ENCODE peak calls at places on chromosomes 16 and 17, in four cellular contexts. One of them, this sample, is unnamed.

GRCh38 chr16:10547708-10548107 is 32.7 kb downstream of the EMP2 start:
- DNase-seq in HepG2: no peak
- DNase-seq in K562: no peak
- DNase-seq in GM12878: no peak
- DNase-seq in this sample: no peak

GRCh38 chr16:84749815-84750214 is 50.0 kb downstream of the USP10 start:
- DNase-seq in K562: no peak
- DNase-seq in GM12878: no peak
- DNase-seq in HepG2: no peak
- DNase-seq in this sample: no peak

GRCh38 chr16:57564571-57565270 is 22.3 kb downstream of the ADGRG5 start:
- DNase-seq in GM12878: no peak
- DNase-seq in K562: no peak
- DNase-seq in HepG2: no peak
- DNase-seq in this sample: no peak

GRCh38 chr16:11256657-11257130 is 690 bp upstream of the SOCS1 start:
- DNase-seq in GM12878: no peak
- DNase-seq in K562: no peak
- DNase-seq in HepG2: no peak
- DNase-seq in this sample: no peak

GRCh38 chr16:53865492-53865863 is 161.5 kb downstream of the FTO start:
- DNase-seq in K562: peak
- DNase-seq in HepG2: no peak
- DNase-seq in GM12878: peak
- DNase-seq in this sample: no peak

GRCh38 chr17:4849011-4849536 is 15.9 kb downstream of the MINK1 start:
- DNase-seq in GM12878: no peak
- DNase-seq in HepG2: no peak
- DNase-seq in K562: no peak
- DNase-seq in this sample: no peak

GRCh38 chr17:34358631-34359030 is 2.4 kb downstream of the CCL13 start:
- DNase-seq in K562: no peak
- DNase-seq in HepG2: no peak
- DNase-seq in GM12878: no peak
- DNase-seq in this sample: no peak

GRCh38 chr16:55367796-55368195 is 43.8 kb downstream of the IRX6 start:
- DNase-seq in GM12878: no peak
- DNase-seq in K562: no peak
- DNase-seq in HepG2: no peak
- DNase-seq in this sample: no peak

GRCh38 chr17:2089021-2089422 is 34.1 kb downstream of the HIC1 start:
- DNase-seq in GM12878: no peak
- DNase-seq in K562: peak
- DNase-seq in HepG2: no peak
- DNase-seq in this sample: no peak

GRCh38 chr16:1089822-1090619 is 6.0 kb downstream of the C1QTNF8 start:
- DNase-seq in GM12878: no peak
- DNase-seq in HepG2: peak
- DNase-seq in K562: no peak
- DNase-seq in this sample: no peak

GRCh38 chr16:27690604-27691003 is 140.7 kb downstream of the KATNIP start:
- DNase-seq in GM12878: no peak
- DNase-seq in K562: peak
- DNase-seq in HepG2: peak
- DNase-seq in this sample: peak

GRCh38 chr17:34859652-34860051 is 101.6 kb downstream of the CCT6B start:
- DNase-seq in HepG2: no peak
- DNase-seq in K562: no peak
- DNase-seq in GM12878: no peak
- DNase-seq in this sample: no peak

GRCh38 chr17:49117581-49118230 is 14.9 kb upstream of the B4GALNT2 start:
- DNase-seq in GM12878: no peak
- DNase-seq in K562: no peak
- DNase-seq in HepG2: no peak
- DNase-seq in this sample: no peak

GRCh38 chr16:81140930-81141780 is 45.0 kb upstream of the GCSH start:
- DNase-seq in K562: peak
- DNase-seq in GM12878: no peak
- DNase-seq in HepG2: peak
- DNase-seq in this sample: peak

GRCh38 chr17:71985111-71986039 is 135.4 kb upstream of the SOX9 start:
- DNase-seq in K562: no peak
- DNase-seq in GM12878: no peak
- DNase-seq in HepG2: no peak
- DNase-seq in this sample: no peak

GRCh38 chr17:4006165-4006589 is 41.9 kb upstream of the ATP2A3 start:
- DNase-seq in HepG2: no peak
- DNase-seq in GM12878: no peak
- DNase-seq in K562: no peak
- DNase-seq in this sample: no peak

GRCh38 chr17:36812762-36813161 is 124.5 kb upstream of the LHX1 start:
- DNase-seq in K562: no peak
- DNase-seq in HepG2: no peak
- DNase-seq in GM12878: no peak
- DNase-seq in this sample: no peak

GRCh38 chr16:6335072-6335471 is 997.6 kb upstream of the RBFOX1 start:
- DNase-seq in HepG2: no peak
- DNase-seq in K562: peak
- DNase-seq in GM12878: no peak
- DNase-seq in this sample: peak

GRCh38 chr16:1996175-1996574 is 6.4 kb downstream of the SYNGR3 start:
- DNase-seq in GM12878: no peak
- DNase-seq in K562: no peak
- DNase-seq in HepG2: no peak
- DNase-seq in this sample: no peak

GRCh38 chr17:60372790-60373483 is 19.0 kb downstream of the USP32 start:
- DNase-seq in K562: no peak
- DNase-seq in GM12878: no peak
- DNase-seq in HepG2: no peak
- DNase-seq in this sample: no peak

GRCh38 chr16:67393111-67393789 is at the start of gene TPPP3:
- DNase-seq in K562: peak
- DNase-seq in GM12878: no peak
- DNase-seq in HepG2: peak
- DNase-seq in this sample: peak

GRCh38 chr17:49404371-49404770 is 10.3 kb downstream of the PHB1 start:
- DNase-seq in HepG2: no peak
- DNase-seq in GM12878: no peak
- DNase-seq in K562: no peak
- DNase-seq in this sample: no peak

GRCh38 chr17:61813211-61813610 is 50.1 kb downstream of the BRIP1 start:
- DNase-seq in K562: no peak
- DNase-seq in GM12878: no peak
- DNase-seq in HepG2: no peak
- DNase-seq in this sample: no peak

GRCh38 chr17:8829036-8829941 is 30.1 kb upstream of the MFSD6L start:
- DNase-seq in K562: no peak
- DNase-seq in HepG2: no peak
- DNase-seq in GM12878: no peak
- DNase-seq in this sample: no peak

GRCh38 chr16:50323335-50324011 is 45.3 kb downstream of the BRD7 start:
- DNase-seq in HepG2: peak
- DNase-seq in GM12878: no peak
- DNase-seq in K562: peak
- DNase-seq in this sample: peak

GRCh38 chr16:3127745-3128144 is 7.1 kb upstream of the ZNF213 start:
- DNase-seq in K562: no peak
- DNase-seq in HepG2: no peak
- DNase-seq in GM12878: no peak
- DNase-seq in this sample: no peak

GRCh38 chr16:87074635-87075318 is 242.4 kb downstream of the C16orf95 start:
- DNase-seq in HepG2: no peak
- DNase-seq in GM12878: peak
- DNase-seq in K562: no peak
- DNase-seq in this sample: no peak

GRCh38 chr17:32783602-32784001 is 93.3 kb downstream of the MYO1D start:
- DNase-seq in K562: peak
- DNase-seq in GM12878: peak
- DNase-seq in HepG2: peak
- DNase-seq in this sample: peak

GRCh38 chr16:75794426-75794825 is 68.1 kb upstream of the CPHXL start:
- DNase-seq in K562: no peak
- DNase-seq in HepG2: no peak
- DNase-seq in GM12878: no peak
- DNase-seq in this sample: no peak

GRCh38 chr17:80146121-80147034 is 550 bp downstream of the EIF4A3 start:
- DNase-seq in GM12878: no peak
- DNase-seq in HepG2: no peak
- DNase-seq in K562: peak
- DNase-seq in this sample: no peak

GRCh38 chr16:50771366-50771765 is 29.5 kb downstream of the CYLD start:
- DNase-seq in GM12878: no peak
- DNase-seq in HepG2: no peak
- DNase-seq in K562: no peak
- DNase-seq in this sample: no peak

GRCh38 chr16:77677129-77677528 is 45.2 kb upstream of the NUDT7 start:
- DNase-seq in K562: no peak
- DNase-seq in HepG2: no peak
- DNase-seq in GM12878: no peak
- DNase-seq in this sample: no peak

GRCh38 chr16:53757971-53758609 is 54.1 kb downstream of the FTO start:
- DNase-seq in GM12878: no peak
- DNase-seq in HepG2: no peak
- DNase-seq in K562: no peak
- DNase-seq in this sample: no peak

GRCh38 chr16:56916571-56917403 is 15.2 kb upstream of the HERPUD1 start:
- DNase-seq in HepG2: no peak
- DNase-seq in GM12878: peak
- DNase-seq in K562: no peak
- DNase-seq in this sample: no peak

GRCh38 chr17:1188812-1189211 is 9.0 kb upstream of the ABR start:
- DNase-seq in GM12878: no peak
- DNase-seq in HepG2: no peak
- DNase-seq in K562: no peak
- DNase-seq in this sample: no peak

GRCh38 chr16:20002936-20003335 is 70.8 kb downstream of the GPR139 start:
- DNase-seq in K562: no peak
- DNase-seq in HepG2: no peak
- DNase-seq in GM12878: no peak
- DNase-seq in this sample: no peak

GRCh38 chr17:51050291-51051033 is 70.2 kb downstream of the SPAG9 start:
- DNase-seq in HepG2: no peak
- DNase-seq in GM12878: peak
- DNase-seq in K562: no peak
- DNase-seq in this sample: no peak
- TF ChIP-seq BHLHE40 in HepG2: no peak
- TF ChIP-seq BHLHE40 in GM12878: peak
- TF ChIP-seq BHLHE40 in K562: no peak
- TF ChIP-seq BHLHE40 in this sample: no peak

GRCh38 chr17:44465897-44466296 is 37.3 kb downstream of the GPATCH8 start:
- DNase-seq in K562: no peak
- DNase-seq in GM12878: no peak
- DNase-seq in HepG2: no peak
- DNase-seq in this sample: no peak

GRCh38 chr17:44467108-44467507 is 36.1 kb downstream of the GPATCH8 start:
- DNase-seq in HepG2: no peak
- DNase-seq in K562: no peak
- DNase-seq in GM12878: no peak
- DNase-seq in this sample: no peak

GRCh38 chr17:44465276-44465675 is 37.9 kb downstream of the GPATCH8 start:
- DNase-seq in GM12878: no peak
- DNase-seq in K562: no peak
- DNase-seq in HepG2: no peak
- DNase-seq in this sample: no peak

GRCh38 chr17:44464037-44464436 is 39.2 kb downstream of the GPATCH8 start:
- DNase-seq in HepG2: no peak
- DNase-seq in GM12878: no peak
- DNase-seq in K562: no peak
- DNase-seq in this sample: no peak

DNA sequence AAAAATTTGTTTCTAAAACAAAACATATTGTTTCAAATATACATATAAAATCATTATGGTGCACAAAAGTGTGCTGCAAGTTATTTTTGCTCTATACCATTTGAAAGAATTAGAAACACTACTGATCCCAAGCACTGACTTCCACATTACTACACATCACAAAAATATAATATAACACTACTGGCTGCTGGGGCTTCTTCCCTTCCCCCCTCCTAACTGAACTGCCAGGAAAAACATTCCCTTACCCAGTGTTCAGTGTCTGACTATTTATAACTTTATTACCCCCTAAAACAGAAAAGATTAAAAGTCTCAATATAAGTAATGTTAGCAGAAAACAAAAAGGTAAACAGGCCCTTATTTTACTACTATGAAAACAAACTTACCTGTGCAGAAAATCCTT is 36.9 kb downstream of the GPATCH8 start:
- DNase-seq in GM12878: no peak
- DNase-seq in HepG2: no peak
- DNase-seq in K562: no peak
- DNase-seq in this sample: no peak
- TF ChIP-seq SP1 in GM12878: no peak
- TF ChIP-seq SP1 in HepG2: no peak
- TF ChIP-seq SP1 in K562: no peak
- TF ChIP-seq SP1 in this sample: no peak

GRCh38 chr17:63775420-63775819 is 1.4 kb downstream of the DDX42 start:
- DNase-seq in HepG2: no peak
- DNase-seq in K562: peak
- DNase-seq in GM12878: no peak
- DNase-seq in this sample: no peak

GRCh38 chr17:63783522-63783921 is 9.6 kb downstream of the DDX42 start:
- DNase-seq in K562: no peak
- DNase-seq in HepG2: no peak
- DNase-seq in GM12878: no peak
- DNase-seq in this sample: no peak

GRCh38 chr17:63780928-63781327 is 7.0 kb downstream of the DDX42 start:
- DNase-seq in HepG2: no peak
- DNase-seq in GM12878: no peak
- DNase-seq in K562: no peak
- DNase-seq in this sample: no peak

GRCh38 chr17:63785556-63785955 is 11.6 kb downstream of the DDX42 start:
- DNase-seq in K562: no peak
- DNase-seq in HepG2: no peak
- DNase-seq in GM12878: no peak
- DNase-seq in this sample: no peak

DNA sequence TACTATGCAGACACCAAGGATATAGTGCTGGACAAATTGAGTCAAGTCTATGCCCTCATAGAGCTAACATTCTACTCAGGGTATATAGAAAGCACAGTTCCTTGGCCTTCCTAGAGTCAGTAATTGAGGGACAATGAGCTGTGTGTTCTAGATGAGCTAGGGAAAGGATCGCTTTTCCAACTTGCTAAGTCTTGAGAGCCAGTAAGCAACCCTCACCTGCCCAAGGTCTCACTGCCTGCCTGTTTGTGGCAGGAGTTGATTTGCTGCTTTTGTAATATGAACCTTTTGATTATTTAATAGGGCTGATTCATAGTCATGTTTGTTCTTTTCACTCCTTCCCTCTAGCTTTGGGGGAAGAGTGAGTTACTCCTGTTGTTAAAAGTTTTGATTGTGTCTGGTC is 6.5 kb downstream of the DDX42 start:
- DNase-seq in GM12878: no peak
- DNase-seq in HepG2: no peak
- DNase-seq in K562: no peak
- DNase-seq in this sample: no peak
- TF ChIP-seq BHLHE40 in GM12878: no peak
- TF ChIP-seq BHLHE40 in HepG2: no peak
- TF ChIP-seq BHLHE40 in K562: no peak
- TF ChIP-seq BHLHE40 in this sample: no peak

GRCh38 chr16:30185141-30185682 is 1.8 kb downstream of the CORO1A start:
- DNase-seq in GM12878: no peak
- DNase-seq in HepG2: no peak
- DNase-seq in K562: peak
- DNase-seq in this sample: no peak
- TF ChIP-seq SP1 in GM12878: peak
- TF ChIP-seq SP1 in HepG2: no peak
- TF ChIP-seq SP1 in K562: no peak
- TF ChIP-seq SP1 in this sample: no peak